ENCODE peak calls at places on chromosomes 2 and 18, in nine cellular contexts. L is heart left ventricle, G is psoas muscle, W is ovary, X is spleen, K is upper lobe of right lung, C is HL-60, V is GM12865, B is AG09309. U is an unnamed sample.

GRCh38 chr2:96530474-96531357 is 5.8 kb upstream of the ARID5A start:
- DNase-seq in L (no peak), G (peak; percentile 35), W (no peak), X (no peak), K (peak; percentile 48), C (no peak), V (no peak), B (no peak), U (no peak)

GRCh38 chr2:98460573-98461560 is 16.2 kb downstream of the INPP4A start:
- DNase-seq in L (no peak), G (no peak), W (no peak), X (peak; percentile 93), K (no peak), C (peak; percentile 76), V (peak; percentile 94), B (no peak), U (no peak)

GRCh38 chr2:68115965-68116364 is 41.7 kb upstream of the PNO1 start:
- DNase-seq in L (no peak), G (no peak), W (no peak), X (no peak), K (no peak), C (no peak), V (no peak), B (no peak), U (no peak)

GRCh38 chr2:217653240-217653639 is 349.6 kb downstream of the TNS1 start:
- DNase-seq in L (no peak), G (peak; percentile 76), W (peak; percentile 57), X (no peak), K (peak; percentile 67), C (no peak), V (no peak), B (peak; percentile 94), U (peak; percentile 78)

GRCh38 chr18:57060814-57061213 is 86.1 kb upstream of the BOD1L2 start:
- DNase-seq in L (no peak), G (no peak), W (no peak), X (no peak), K (no peak), C (no peak), V (no peak), B (no peak), U (no peak)

GRCh38 chr2:179020156-179020750 is 29.7 kb downstream of the CCDC141 start:
- DNase-seq in L (no peak), G (peak; percentile 51), W (no peak), X (no peak), K (no peak), C (no peak), V (peak; percentile 67), B (no peak), U (no peak)

GRCh38 chr18:6920099-6920955 is 190.8 kb downstream of the ARHGAP28 start:
- DNase-seq in L (no peak), G (no peak), W (peak; percentile 48), X (no peak), K (no peak), C (peak; percentile 2), V (peak; percentile 57), B (peak; percentile 25), U (peak; percentile 68)

GRCh38 chr18:7170292-7170691 is 52.7 kb upstream of the LAMA1 start:
- DNase-seq in L (no peak), G (no peak), W (no peak), X (peak; percentile 52), K (no peak), C (no peak), V (no peak), B (no peak), U (no peak)

GRCh38 chr2:217396165-217396564 is 536.3 kb upstream of the TNP1 start:
- DNase-seq in L (no peak), G (no peak), W (no peak), X (no peak), K (no peak), C (no peak), V (no peak), B (peak; percentile 23), U (no peak)

GRCh38 chr2:73842739-73843019 is 13.9 kb downstream of the STAMBP start:
- DNase-seq in L (no peak), G (no peak), W (no peak), X (no peak), K (no peak), C (no peak), V (no peak), B (no peak), U (no peak)

GRCh38 chr18:49059028-49059670 is 108.4 kb upstream of the SMAD7 start:
- DNase-seq in L (no peak), G (no peak), W (no peak), X (no peak), K (no peak), C (no peak), V (no peak), B (no peak), U (no peak)
- TF ChIP-seq CTCF in L (no peak), G (no peak), W (no peak), X (no peak), K (peak; percentile 20), C (no peak), V (no peak), B (peak; percentile 11), U (peak; percentile 32)

GRCh38 chr2:77025714-77026113 is 496.5 kb downstream of the LRRTM4 start:
- DNase-seq in L (no peak), G (no peak), W (no peak), X (no peak), K (no peak), C (no peak), V (no peak), B (no peak), U (no peak)
- H3K4me3 ChIP-seq in L (no peak overlapping the region), G (no peak overlapping the region), W (no peak overlapping the region), X (no peak overlapping the region), K (no peak overlapping the region), C (no peak overlapping the region), V (no peak overlapping the region), B (no peak overlapping the region), U (no peak overlapping the region)

GRCh38 chr2:65974067-65974723 is 460.7 kb upstream of the MEIS1 start:
- DNase-seq in L (no peak), G (no peak), W (no peak), X (no peak), K (no peak), C (no peak), V (peak; percentile 9), B (no peak), U (no peak)
- TF ChIP-seq CTCF in L (no peak), G (no peak), W (no peak), X (no peak), K (no peak), C (no peak), V (peak; percentile 23), B (peak; percentile 38), U (peak; percentile 19)

DNA sequence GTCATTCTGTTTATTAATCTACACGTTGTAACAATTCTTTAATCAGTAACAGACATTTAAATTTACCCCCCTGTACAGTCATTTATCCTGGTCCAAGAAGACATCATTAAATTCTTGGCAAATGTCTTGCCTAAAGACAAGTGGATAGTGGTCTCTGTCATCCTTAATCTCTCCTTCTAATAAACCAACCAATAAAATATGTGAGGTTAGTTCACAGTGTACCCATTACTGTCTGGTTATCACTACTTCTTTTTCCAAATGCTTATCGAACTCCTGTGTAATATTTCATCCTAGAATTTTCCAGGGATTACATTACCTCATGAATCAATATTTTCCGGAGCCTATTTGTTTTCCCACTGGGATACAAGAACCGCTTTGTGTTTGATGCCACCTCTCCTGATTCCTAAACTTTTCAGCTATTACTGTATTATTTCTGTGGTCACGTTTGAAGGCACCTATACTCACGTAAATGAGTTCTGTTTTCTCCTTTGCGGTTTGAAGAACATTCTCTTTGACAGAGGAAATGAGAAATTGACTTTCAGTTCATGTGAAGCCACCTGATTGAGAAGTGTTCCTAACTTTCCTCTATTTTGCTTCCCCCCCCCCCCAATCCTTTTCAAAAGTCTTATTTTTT is 131.5 kb downstream of the RTN4 start:
- DNase-seq in L (no peak), G (no peak), W (no peak), X (no peak), K (no peak), C (no peak), V (no peak), B (no peak), U (no peak)
- H3K4me3 ChIP-seq in L (no peak overlapping the region), G (no peak overlapping the region), W (no peak overlapping the region), X (no peak overlapping the region), K (no peak overlapping the region), C (no peak overlapping the region), V (no peak overlapping the region), B (no peak overlapping the region), U (no peak overlapping the region)

DNA sequence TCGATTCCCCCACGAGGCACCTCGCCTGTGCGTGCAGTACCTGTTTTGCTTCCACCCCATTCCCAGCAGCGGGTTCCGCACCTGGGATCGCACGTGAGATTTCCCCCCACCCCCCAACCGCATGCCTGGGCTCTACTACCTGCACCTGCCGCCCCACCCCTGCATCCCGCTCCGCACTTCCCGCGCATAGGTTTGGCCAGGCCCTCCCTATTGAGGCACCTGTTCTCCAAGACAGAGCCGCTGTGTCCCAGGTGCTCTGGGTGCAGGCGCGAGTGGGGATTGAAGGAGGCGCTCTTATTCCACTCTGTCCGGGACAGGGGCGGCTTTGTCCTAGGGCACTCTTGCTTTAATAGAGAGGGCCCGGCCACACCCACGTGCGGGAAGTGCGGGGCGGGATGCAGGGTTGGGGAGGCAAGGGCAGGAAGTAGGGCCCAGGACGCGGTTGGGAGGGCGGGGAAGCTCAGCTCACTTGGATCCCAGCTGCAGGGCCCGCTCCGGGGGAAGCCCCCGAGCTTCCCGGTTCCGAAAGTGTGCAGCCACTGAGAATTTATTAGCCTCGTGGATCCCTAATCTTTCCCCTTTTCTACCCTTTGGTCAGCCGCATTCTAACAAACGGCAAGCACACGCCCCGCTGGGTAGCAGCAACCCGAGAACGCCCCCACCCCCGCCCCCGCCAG is 698 bp upstream of the MOCOS start:
- DNase-seq in L (peak; percentile 28), G (peak; percentile 66), W (peak; percentile 74), X (peak; percentile 80), K (peak; percentile 88), C (no peak), V (peak; percentile 37), B (no peak), U (no peak)
- TF ChIP-seq CTCF in L (no peak), G (no peak), W (no peak), X (no peak), K (no peak), C (no peak), V (no peak), B (no peak), U (no peak)

GRCh38 chr18:55588001-55588875 is at the start of gene TCF4:
- DNase-seq in L (peak; percentile 63), G (peak; percentile 81), W (peak; percentile 70), X (peak; percentile 89), K (peak; percentile 75), C (peak; percentile 52), V (peak; percentile 46), B (no peak), U (peak; percentile 22)
- H3K4me3 ChIP-seq in L (peak within 1 kb of the TSS; percentile 70), G (peak within 1 kb of the TSS; percentile 84), W (peak within 1 kb of the TSS; percentile 42), X (peak within 1 kb of the TSS; percentile 43), K (peak within 1 kb of the TSS; percentile 66), C (peak within 1 kb of the TSS; percentile 79), V (peak within 1 kb of the TSS; percentile 69), B (peak within 1 kb of the TSS; percentile 73), U (peak within 1 kb of the TSS; percentile 68)

GRCh38 chr2:181304011-181304844 is 153.0 kb upstream of the ITGA4 start:
- DNase-seq in L (no peak), G (no peak), W (no peak), X (peak; percentile 54), K (no peak), C (no peak), V (peak; percentile 76), B (no peak), U (no peak)
- TF ChIP-seq CTCF in L (no peak), G (no peak), W (no peak), X (no peak), K (no peak), C (no peak), V (no peak), B (no peak), U (no peak)